ENCODE peak calls at places on chromosomes 2 and 18, in four cellular contexts. F, V, M and E are unnamed samples.

GRCh38 chr18:681985-682384 is 24.5 kb downstream of the TYMS start:
- DNase-seq in F (no peak), V (no peak), M (no peak), E (no peak)

GRCh38 chr2:218367415-218368149 is 10.9 kb downstream of the CATIP start:
- DNase-seq in F (peak; percentile 93), V (no peak), M (peak; percentile 71), E (peak; percentile 92)

GRCh38 chr2:28263690-28264089 is 129.0 kb upstream of the FOSL2 start:
- DNase-seq in F (no peak), V (no peak), M (no peak), E (no peak)

GRCh38 chr18:12652861-12653401 is 5.0 kb downstream of the SPIRE1 start:
- DNase-seq in F (no peak), V (no peak), M (no peak), E (no peak)

GRCh38 chr2:25490220-25490619 is 148.5 kb upstream of the DNMT3A start:
- DNase-seq in F (no peak), V (no peak), M (no peak), E (no peak)

GRCh38 chr2:78218066-78218465 is 695.9 kb upstream of the LRRTM4 start:
- DNase-seq in F (no peak), V (no peak), M (no peak), E (no peak)

GRCh38 chr2:234674781-234675201 is 177.9 kb upstream of the ARL4C start:
- DNase-seq in F (no peak), V (peak; percentile 60), M (no peak), E (no peak)

GRCh38 chr18:46073474-46074331 is 1.6 kb upstream of the PSTPIP2 start:
- DNase-seq in F (no peak), V (peak; percentile 29), M (no peak), E (peak; percentile 39)

GRCh38 chr2:113273031-113273551 is 5.6 kb downstream of the PAX8 start:
- DNase-seq in F (no peak), V (peak; percentile 35), M (no peak), E (no peak)

GRCh38 chr2:144163592-144163991 is 356.3 kb downstream of the ZEB2 start:
- DNase-seq in F (no peak), V (no peak), M (no peak), E (no peak)

GRCh38 chr2:201839727-201840126 is 33.4 kb downstream of the CDK15 start:
- DNase-seq in F (no peak), V (no peak), M (no peak), E (no peak)

GRCh38 chr2:24613154-24613814 is 122.2 kb downstream of the NCOA1 start:
- DNase-seq in F (no peak), V (no peak), M (no peak), E (no peak)

DNA sequence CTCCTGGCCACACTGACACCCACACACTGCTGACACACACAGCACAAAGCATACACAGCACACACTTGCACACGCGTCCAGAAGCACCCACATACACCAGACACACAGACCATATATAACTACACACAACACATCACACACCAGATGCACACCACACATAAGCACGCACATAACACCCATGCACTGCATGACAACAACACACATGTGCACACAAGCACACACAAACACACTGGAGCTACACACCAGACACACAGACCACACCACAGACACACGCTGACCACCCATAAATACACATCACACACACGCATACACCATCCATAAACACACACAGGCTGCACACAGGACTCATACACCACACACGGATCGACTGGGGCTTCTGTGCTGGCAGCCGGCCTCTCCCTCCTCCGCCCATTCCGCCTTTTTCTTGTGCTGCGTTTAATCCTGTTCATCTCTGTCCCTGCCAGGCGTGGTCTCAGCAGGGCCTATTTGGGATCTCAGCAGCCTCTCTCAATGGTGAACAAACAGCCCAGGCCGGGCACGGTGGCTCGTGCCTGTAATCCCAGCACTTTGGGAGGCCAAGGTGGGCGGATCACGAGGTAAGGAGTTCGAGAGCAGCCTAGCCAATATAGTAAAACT is 396.9 kb upstream of the MYT1L start:
- DNase-seq in F (no peak), V (no peak), M (no peak), E (no peak)
- H3K4me3 ChIP-seq in F (no peak overlapping the region), V (no peak overlapping the region), M (no peak overlapping the region), E (no peak overlapping the region)

GRCh38 chr18:35049111-35050003 is 8.1 kb downstream of the MAPRE2 start:
- DNase-seq in F (no peak), V (no peak), M (no peak), E (no peak)
- H3K4me3 ChIP-seq in F (no peak overlapping the region), V (no peak overlapping the region), M (peak overlapping the region; percentile 17), E (no peak overlapping the region)

GRCh38 chr2:44237221-44237620 is 38.1 kb upstream of the SLC3A1 start:
- DNase-seq in F (no peak), V (no peak), M (no peak), E (no peak)

GRCh38 chr2:44230378-44230777 is 44.9 kb upstream of the SLC3A1 start:
- DNase-seq in F (no peak), V (no peak), M (no peak), E (no peak)

GRCh38 chr2:44233450-44234128 is 41.7 kb upstream of the SLC3A1 start:
- DNase-seq in F (no peak), V (peak; percentile 61), M (no peak), E (no peak)
- H3K4me3 ChIP-seq in F (no peak overlapping the region), V (no peak overlapping the region), M (no peak overlapping the region), E (no peak overlapping the region)

GRCh38 chr18:3262234-3263171 is 570 bp downstream of the MYL12B start:
- DNase-seq in F (no peak), V (no peak), M (no peak), E (no peak)

GRCh38 chr18:3268306-3268705 is 6.4 kb downstream of the MYL12B start:
- DNase-seq in F (no peak), V (no peak), M (no peak), E (no peak)

GRCh38 chr18:3266062-3266608 is 4.2 kb downstream of the MYL12B start:
- DNase-seq in F (no peak), V (no peak), M (no peak), E (no peak)

GRCh38 chr18:3264362-3264761 is 2.4 kb downstream of the MYL12B start:
- DNase-seq in F (no peak), V (no peak), M (no peak), E (peak; percentile 35)

DNA sequence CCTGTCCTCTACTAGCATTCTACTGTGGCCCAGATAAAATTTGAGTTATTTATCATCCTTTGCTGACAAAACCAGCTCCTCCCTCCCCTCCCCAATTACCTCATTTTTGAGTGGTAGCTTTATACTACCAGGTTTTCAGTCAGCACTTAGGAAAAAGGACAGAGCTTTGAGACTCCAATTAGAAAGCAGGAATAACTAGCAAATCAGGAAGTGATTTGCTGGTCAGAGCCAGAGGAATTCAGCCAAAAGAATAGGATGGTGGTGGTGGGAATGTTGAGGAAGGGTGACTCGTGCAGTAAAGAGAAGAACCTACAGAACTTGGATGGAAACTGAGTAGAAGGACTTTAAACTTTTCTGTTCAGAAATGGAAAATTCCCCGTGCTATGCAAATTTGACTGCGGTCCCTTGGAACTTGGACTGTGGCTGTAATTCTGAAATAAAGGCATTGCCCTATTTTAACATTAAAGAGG is 3.7 kb downstream of the MYL12B start:
- DNase-seq in F (no peak), V (no peak), M (no peak), E (no peak)
- H3K4me3 ChIP-seq in F (no peak overlapping the region), V (no peak overlapping the region), M (no peak overlapping the region), E (no peak overlapping the region)